ENCODE peak calls at places on chromosomes 16 and 17, in nine cellular contexts. One of them, this sample, is unnamed.

GRCh38 chr16:87538594-87538993 is 45.8 kb upstream of the ZCCHC14 start:
- DNase-seq in SJCRH30: no peak
- DNase-seq in CD8-positive, alpha-beta memory T cell: no peak
- DNase-seq in upper lobe of right lung: no peak
- DNase-seq in heart right ventricle: no peak
- DNase-seq in aorta: peak; percentile 86
- DNase-seq in IMR-90: peak; percentile 44
- DNase-seq in cardiac muscle cell: peak; percentile 26
- DNase-seq in RWPE2: no peak
- DNase-seq in this sample: no peak

GRCh38 chr16:57645691-57646387 is 17.4 kb downstream of the ADGRG1 start:
- DNase-seq in IMR-90: peak; percentile 52
- DNase-seq in SJCRH30: no peak
- DNase-seq in cardiac muscle cell: peak; percentile 63
- DNase-seq in aorta: no peak
- DNase-seq in heart right ventricle: peak; percentile 70
- DNase-seq in upper lobe of right lung: no peak
- DNase-seq in CD8-positive, alpha-beta memory T cell: no peak
- DNase-seq in RWPE2: no peak
- DNase-seq in this sample: no peak

GRCh38 chr17:2138318-2138717 is 83.4 kb downstream of the HIC1 start:
- DNase-seq in heart right ventricle: no peak
- DNase-seq in IMR-90: no peak
- DNase-seq in SJCRH30: peak; percentile 29
- DNase-seq in RWPE2: no peak
- DNase-seq in CD8-positive, alpha-beta memory T cell: peak; percentile 55
- DNase-seq in aorta: no peak
- DNase-seq in cardiac muscle cell: no peak
- DNase-seq in upper lobe of right lung: no peak
- DNase-seq in this sample: no peak

GRCh38 chr16:81106826-81107503 is 10.8 kb upstream of the GCSH start:
- DNase-seq in SJCRH30: no peak
- DNase-seq in cardiac muscle cell: peak; percentile 10
- DNase-seq in heart right ventricle: no peak
- DNase-seq in aorta: peak; percentile 20
- DNase-seq in IMR-90: no peak
- DNase-seq in upper lobe of right lung: no peak
- DNase-seq in CD8-positive, alpha-beta memory T cell: no peak
- DNase-seq in RWPE2: no peak
- DNase-seq in this sample: no peak

GRCh38 chr17:72075995-72076677 is 44.7 kb upstream of the SOX9 start:
- DNase-seq in CD8-positive, alpha-beta memory T cell: no peak
- DNase-seq in heart right ventricle: no peak
- DNase-seq in RWPE2: no peak
- DNase-seq in cardiac muscle cell: no peak
- DNase-seq in SJCRH30: peak; percentile 27
- DNase-seq in upper lobe of right lung: no peak
- DNase-seq in IMR-90: no peak
- DNase-seq in aorta: no peak
- DNase-seq in this sample: no peak

GRCh38 chr16:2767891-2768290 is 9.2 kb downstream of the ELOB start:
- DNase-seq in upper lobe of right lung: no peak
- DNase-seq in RWPE2: no peak
- DNase-seq in IMR-90: no peak
- DNase-seq in heart right ventricle: no peak
- DNase-seq in SJCRH30: no peak
- DNase-seq in cardiac muscle cell: no peak
- DNase-seq in aorta: peak; percentile 50
- DNase-seq in CD8-positive, alpha-beta memory T cell: no peak
- DNase-seq in this sample: peak; percentile 22

GRCh38 chr16:67339453-67339852 is 12.8 kb downstream of the LRRC36 start:
- DNase-seq in heart right ventricle: no peak
- DNase-seq in IMR-90: peak; percentile 60
- DNase-seq in SJCRH30: peak; percentile 63
- DNase-seq in CD8-positive, alpha-beta memory T cell: no peak
- DNase-seq in aorta: no peak
- DNase-seq in cardiac muscle cell: peak; percentile 49
- DNase-seq in RWPE2: no peak
- DNase-seq in upper lobe of right lung: no peak
- DNase-seq in this sample: no peak

GRCh38 chr17:38544175-38544838 is 61.4 kb downstream of the SRCIN1 start:
- DNase-seq in CD8-positive, alpha-beta memory T cell: no peak
- DNase-seq in SJCRH30: no peak
- DNase-seq in IMR-90: no peak
- DNase-seq in upper lobe of right lung: no peak
- DNase-seq in aorta: no peak
- DNase-seq in cardiac muscle cell: no peak
- DNase-seq in heart right ventricle: no peak
- DNase-seq in RWPE2: no peak
- DNase-seq in this sample: no peak

GRCh38 chr17:83094291-83094690 is 14.9 kb downstream of the METRNL start:
- DNase-seq in upper lobe of right lung: no peak
- DNase-seq in CD8-positive, alpha-beta memory T cell: no peak
- DNase-seq in RWPE2: no peak
- DNase-seq in heart right ventricle: no peak
- DNase-seq in aorta: no peak
- DNase-seq in SJCRH30: no peak
- DNase-seq in cardiac muscle cell: no peak
- DNase-seq in IMR-90: no peak
- DNase-seq in this sample: no peak

GRCh38 chr17:83098241-83099085 is 19.1 kb downstream of the METRNL start:
- DNase-seq in CD8-positive, alpha-beta memory T cell: no peak
- DNase-seq in aorta: no peak
- DNase-seq in upper lobe of right lung: no peak
- DNase-seq in IMR-90: no peak
- DNase-seq in cardiac muscle cell: no peak
- DNase-seq in SJCRH30: peak; percentile 86
- DNase-seq in heart right ventricle: no peak
- DNase-seq in RWPE2: no peak
- DNase-seq in this sample: no peak

GRCh38 chr17:83095016-83095415 is 15.6 kb downstream of the METRNL start:
- DNase-seq in aorta: no peak
- DNase-seq in CD8-positive, alpha-beta memory T cell: no peak
- DNase-seq in heart right ventricle: no peak
- DNase-seq in SJCRH30: no peak
- DNase-seq in cardiac muscle cell: no peak
- DNase-seq in IMR-90: no peak
- DNase-seq in RWPE2: no peak
- DNase-seq in upper lobe of right lung: no peak
- DNase-seq in this sample: no peak

GRCh38 chr17:83097831-83098230 is 18.4 kb downstream of the METRNL start:
- DNase-seq in CD8-positive, alpha-beta memory T cell: no peak
- DNase-seq in SJCRH30: no peak
- DNase-seq in aorta: no peak
- DNase-seq in IMR-90: no peak
- DNase-seq in cardiac muscle cell: no peak
- DNase-seq in RWPE2: no peak
- DNase-seq in upper lobe of right lung: no peak
- DNase-seq in heart right ventricle: no peak
- DNase-seq in this sample: no peak

DNA sequence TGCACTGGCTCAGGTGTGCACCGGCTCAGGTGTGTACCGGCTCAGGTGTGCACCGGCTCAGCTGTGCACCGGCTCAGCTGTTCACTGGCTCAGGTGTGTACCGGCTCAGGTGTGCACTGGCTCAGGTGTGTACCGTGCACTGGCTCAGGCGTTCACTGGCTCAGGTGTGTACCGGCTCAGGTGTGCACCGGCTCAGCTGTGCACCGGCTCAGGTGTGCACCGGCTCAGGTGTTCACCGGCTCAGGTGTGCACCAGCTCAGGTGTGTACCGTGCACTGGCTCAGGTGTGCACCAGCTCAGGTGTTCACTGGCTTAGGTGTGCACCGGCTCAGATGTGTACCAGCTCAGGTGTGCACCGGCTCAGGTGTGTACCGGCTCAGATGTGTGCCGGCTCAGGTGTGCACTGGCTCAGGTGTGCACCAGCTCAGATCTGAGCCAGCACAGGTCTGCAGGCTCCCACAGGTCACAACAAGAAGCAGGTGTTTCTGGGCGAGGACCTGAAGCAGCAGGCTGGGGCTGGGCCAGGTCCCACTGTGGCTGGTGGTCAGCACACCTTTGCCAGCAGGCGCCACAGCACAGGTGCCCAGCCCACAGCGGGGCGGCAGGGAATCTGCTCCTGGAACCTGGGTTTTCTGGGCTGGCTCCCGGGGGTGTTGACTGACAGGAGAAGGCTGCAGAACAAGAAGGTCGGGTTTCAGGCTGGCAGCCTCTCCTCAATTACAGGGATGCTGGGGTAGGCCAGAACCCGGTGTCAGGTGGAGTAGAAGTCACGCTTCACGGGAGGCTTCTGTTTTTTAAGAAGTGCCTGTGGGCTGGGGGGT is 17.2 kb downstream of the METRNL start:
- DNase-seq in cardiac muscle cell: no peak
- DNase-seq in heart right ventricle: no peak
- DNase-seq in SJCRH30: peak; percentile 68
- DNase-seq in aorta: no peak
- DNase-seq in upper lobe of right lung: no peak
- DNase-seq in IMR-90: no peak
- DNase-seq in RWPE2: no peak
- DNase-seq in CD8-positive, alpha-beta memory T cell: no peak
- DNase-seq in this sample: no peak
- H3K4me1 ChIP-seq in cardiac muscle cell: peaks cover 14% of the 10 kb centered on the region
- H3K4me1 ChIP-seq in heart right ventricle: peaks cover 53% of the 10 kb centered on the region
- H3K4me1 ChIP-seq in SJCRH30: peaks cover 46% of the 10 kb centered on the region
- H3K4me1 ChIP-seq in aorta: peaks cover 3% of the 10 kb centered on the region
- H3K4me1 ChIP-seq in upper lobe of right lung: peaks cover 36% of the 10 kb centered on the region
- H3K4me1 ChIP-seq in IMR-90: peaks cover 18% of the 10 kb centered on the region
- H3K4me1 ChIP-seq in RWPE2: peaks cover 6% of the 10 kb centered on the region
- H3K4me1 ChIP-seq in CD8-positive, alpha-beta memory T cell: peaks cover 5% of the 10 kb centered on the region
- H3K4me1 ChIP-seq in this sample: peaks cover 6% of the 10 kb centered on the region

GRCh38 chr16:10992112-10992511 is 47.7 kb downstream of the CLEC16A start:
- DNase-seq in SJCRH30: no peak
- DNase-seq in cardiac muscle cell: no peak
- DNase-seq in RWPE2: no peak
- DNase-seq in upper lobe of right lung: no peak
- DNase-seq in IMR-90: peak; percentile 98
- DNase-seq in heart right ventricle: no peak
- DNase-seq in CD8-positive, alpha-beta memory T cell: no peak
- DNase-seq in aorta: no peak
- DNase-seq in this sample: no peak
- H3K27ac ChIP-seq in SJCRH30: peak overlapping the region; percentile 9
- H3K27ac ChIP-seq in cardiac muscle cell: peak overlapping the region; percentile 49
- H3K27ac ChIP-seq in RWPE2: peak overlapping the region; percentile 76
- H3K27ac ChIP-seq in upper lobe of right lung: no peak overlapping the region
- H3K27ac ChIP-seq in IMR-90: peak overlapping the region; percentile 92
- H3K27ac ChIP-seq in heart right ventricle: no peak overlapping the region
- H3K27ac ChIP-seq in CD8-positive, alpha-beta memory T cell: no peak overlapping the region
- H3K27ac ChIP-seq in aorta: no peak overlapping the region
- H3K27ac ChIP-seq in this sample: no peak overlapping the region

DNA sequence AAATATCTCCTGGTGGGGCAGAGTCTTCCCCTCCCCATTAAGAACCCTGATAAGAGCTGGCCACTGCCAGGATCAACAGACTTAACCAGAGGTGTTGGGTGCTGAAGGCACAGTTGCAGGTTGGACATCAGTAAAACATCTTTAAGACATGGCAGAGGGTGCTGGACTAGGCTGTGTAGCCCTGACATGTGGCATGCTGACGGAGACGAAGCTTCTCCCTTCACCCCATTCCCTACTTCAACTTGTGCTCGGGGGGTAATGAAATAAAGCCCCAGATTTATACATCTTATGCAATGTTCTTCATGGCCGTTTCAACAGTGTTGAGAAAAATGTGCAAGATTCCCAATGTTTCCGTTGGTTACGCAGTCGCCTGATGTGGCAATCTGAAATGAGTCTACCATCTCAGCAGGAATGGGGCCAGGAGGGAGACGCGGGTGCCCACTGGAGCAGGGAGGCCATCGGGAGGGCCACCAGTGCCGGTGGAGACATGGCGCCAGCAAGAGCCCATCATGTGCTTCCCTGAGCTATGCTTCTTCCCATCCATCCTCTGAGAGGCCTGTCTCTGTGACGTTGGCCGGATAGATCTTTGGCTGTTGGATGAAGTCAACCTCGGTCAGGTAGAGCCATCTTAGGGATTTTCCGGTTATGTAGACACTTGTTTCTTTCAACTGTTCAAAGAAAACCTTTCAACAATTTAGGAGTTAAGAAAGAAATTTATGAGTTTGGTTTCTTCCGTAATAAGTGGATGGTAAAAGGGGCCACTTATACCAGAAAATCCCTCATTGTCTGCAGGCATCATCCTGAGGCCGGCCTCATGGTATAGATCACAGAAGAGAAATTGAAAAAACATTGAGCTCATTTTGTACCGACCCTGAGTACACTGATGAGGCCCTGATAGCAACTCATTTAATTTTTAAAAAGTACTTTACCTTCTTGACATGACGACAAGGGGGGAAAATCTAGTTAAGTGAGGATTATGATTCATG is 6.4 kb downstream of the IRF8 start:
- DNase-seq in IMR-90: no peak
- DNase-seq in heart right ventricle: no peak
- DNase-seq in SJCRH30: no peak
- DNase-seq in CD8-positive, alpha-beta memory T cell: no peak
- DNase-seq in RWPE2: no peak
- DNase-seq in cardiac muscle cell: no peak
- DNase-seq in upper lobe of right lung: no peak
- DNase-seq in aorta: peak; percentile 42
- DNase-seq in this sample: no peak
- H3K4me3 ChIP-seq in IMR-90: no peak overlapping the region
- H3K4me3 ChIP-seq in heart right ventricle: no peak overlapping the region
- H3K4me3 ChIP-seq in SJCRH30: no peak overlapping the region
- H3K4me3 ChIP-seq in CD8-positive, alpha-beta memory T cell: no peak overlapping the region
- H3K4me3 ChIP-seq in RWPE2: no peak overlapping the region
- H3K4me3 ChIP-seq in cardiac muscle cell: no peak overlapping the region
- H3K4me3 ChIP-seq in upper lobe of right lung: no peak overlapping the region
- H3K4me3 ChIP-seq in aorta: no peak overlapping the region
- H3K4me3 ChIP-seq in this sample: no peak overlapping the region

GRCh38 chr16:85481206-85481605 is 131.9 kb upstream of the GSE1 start:
- DNase-seq in aorta: no peak
- DNase-seq in SJCRH30: no peak
- DNase-seq in heart right ventricle: no peak
- DNase-seq in cardiac muscle cell: no peak
- DNase-seq in IMR-90: no peak
- DNase-seq in upper lobe of right lung: no peak
- DNase-seq in RWPE2: no peak
- DNase-seq in CD8-positive, alpha-beta memory T cell: no peak
- DNase-seq in this sample: no peak

GRCh38 chr16:85481738-85482137 is 131.4 kb upstream of the GSE1 start:
- DNase-seq in upper lobe of right lung: no peak
- DNase-seq in CD8-positive, alpha-beta memory T cell: no peak
- DNase-seq in aorta: no peak
- DNase-seq in RWPE2: no peak
- DNase-seq in SJCRH30: no peak
- DNase-seq in IMR-90: no peak
- DNase-seq in cardiac muscle cell: no peak
- DNase-seq in heart right ventricle: no peak
- DNase-seq in this sample: no peak

GRCh38 chr16:85480727-85481101 is 132.4 kb upstream of the GSE1 start:
- DNase-seq in aorta: no peak
- DNase-seq in SJCRH30: peak; percentile 84
- DNase-seq in heart right ventricle: peak; percentile 42
- DNase-seq in CD8-positive, alpha-beta memory T cell: no peak
- DNase-seq in IMR-90: no peak
- DNase-seq in RWPE2: no peak
- DNase-seq in cardiac muscle cell: no peak
- DNase-seq in upper lobe of right lung: no peak
- DNase-seq in this sample: no peak

GRCh38 chr16:85477801-85478363 is 135.2 kb upstream of the GSE1 start:
- DNase-seq in cardiac muscle cell: peak; percentile 16
- DNase-seq in CD8-positive, alpha-beta memory T cell: no peak
- DNase-seq in heart right ventricle: no peak
- DNase-seq in upper lobe of right lung: no peak
- DNase-seq in RWPE2: no peak
- DNase-seq in SJCRH30: no peak
- DNase-seq in IMR-90: no peak
- DNase-seq in aorta: no peak
- DNase-seq in this sample: no peak

DNA sequence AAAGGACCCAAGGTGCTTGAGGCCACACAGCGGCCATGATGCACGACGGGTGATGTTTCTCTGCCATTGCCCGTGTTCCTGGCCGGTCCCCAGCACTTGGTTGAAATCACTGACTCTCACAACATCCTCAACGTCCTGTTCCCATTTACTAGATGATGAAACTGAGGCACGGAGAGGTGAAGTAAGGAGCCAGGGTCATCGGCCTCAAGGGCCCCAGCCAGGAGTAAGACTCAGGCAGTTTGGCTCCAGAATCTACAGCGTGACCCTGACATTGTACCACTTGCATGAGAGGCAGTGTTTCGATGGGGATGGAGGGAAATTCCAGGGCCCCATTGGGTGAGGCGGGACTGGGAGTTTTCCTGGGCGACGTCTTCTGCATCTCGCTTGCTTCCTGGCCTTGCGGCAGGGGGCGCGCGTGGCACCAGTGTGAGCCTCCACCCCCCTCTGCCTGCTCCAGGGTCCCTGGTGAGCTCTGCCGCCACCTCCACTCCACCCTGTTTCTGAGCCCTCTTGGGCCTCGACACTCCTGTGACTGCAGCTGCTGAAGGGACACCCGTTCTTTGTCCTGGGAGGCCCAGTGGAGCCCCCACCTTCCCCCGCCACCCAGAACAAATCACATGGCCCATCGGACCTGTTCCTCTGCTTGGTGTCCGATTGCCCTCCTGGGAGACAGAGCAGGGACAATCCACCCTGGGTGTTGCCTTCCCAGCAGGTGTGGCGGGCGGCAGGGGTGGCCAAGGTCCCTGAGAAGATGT is 133.0 kb upstream of the GSE1 start:
- DNase-seq in heart right ventricle: peak; percentile 40
- DNase-seq in cardiac muscle cell: no peak
- DNase-seq in upper lobe of right lung: peak; percentile 82
- DNase-seq in RWPE2: no peak
- DNase-seq in CD8-positive, alpha-beta memory T cell: peak; percentile 53
- DNase-seq in aorta: no peak
- DNase-seq in SJCRH30: peak; percentile 88
- DNase-seq in IMR-90: no peak
- DNase-seq in this sample: no peak
- H3K4me1 ChIP-seq in heart right ventricle: no peaks in the 10 kb centered on the region
- H3K4me1 ChIP-seq in cardiac muscle cell: peaks cover 9% of the 10 kb centered on the region
- H3K4me1 ChIP-seq in upper lobe of right lung: no peaks in the 10 kb centered on the region
- H3K4me1 ChIP-seq in RWPE2: no peaks in the 10 kb centered on the region
- H3K4me1 ChIP-seq in CD8-positive, alpha-beta memory T cell: no peaks in the 10 kb centered on the region
- H3K4me1 ChIP-seq in aorta: no peaks in the 10 kb centered on the region
- H3K4me1 ChIP-seq in SJCRH30: peaks cover 19% of the 10 kb centered on the region
- H3K4me1 ChIP-seq in IMR-90: no peaks in the 10 kb centered on the region
- H3K4me1 ChIP-seq in this sample: no peaks in the 10 kb centered on the region

This sample was measured in CD4-positive, alpha-beta memory T cell.